ENCODE peak calls at places on chromosomes 13 and 19, in seven cellular contexts. C is neural crest cell; K is stimulated activated CD4-positive, alpha-beta T cell treated with anti-CD3 and anti-CD28 coated beads, Interleukin-12 subunit alpha, Interleukin-12 subunit beta, amount 100 ng/mL, for 4 hours; O is left ventricle myocardium inferior; W is foreskin keratinocyte; E is NCI-H345; L is ovary. D is an unnamed sample.
A peak's percentile ranks its signal among the peaks of the same experiment; 100 is the strongest.

GRCh38 chr19:54551293-54551692 is 22.3 kb upstream of the LILRA2 start:
- DNase-seq in O (no peak), L (no peak), E (no peak), K (no peak), C (no peak), W (no peak), D (no peak)

GRCh38 chr19:19211499-19212432 is at the start of gene NCAN:
- DNase-seq in L (no peak), E (no peak), W (no peak), C (peak; percentile 46), K (no peak), O (no peak), D (no peak)

GRCh38 chr19:3243851-3244700 is 19.6 kb downstream of the CELF5 start:
- DNase-seq in E (no peak), K (peak; percentile 54), C (peak; percentile 75), L (no peak), O (no peak), W (peak; percentile 18), D (no peak)

GRCh38 chr19:48993175-48994034 is at the start of the genes GYS1 and RUVBL2:
- DNase-seq in K (peak; percentile 99), O (peak; percentile 100), W (peak; percentile 99), E (peak; percentile 97), L (peak; percentile 99), C (peak; percentile 98), D (peak; percentile 99)

GRCh38 chr13:114099191-114099590 is 33.2 kb downstream of the RASA3 start:
- DNase-seq in O (peak; percentile 83), E (peak; percentile 35), L (peak; percentile 30), W (no peak), K (no peak), C (no peak), D (no peak)

GRCh38 chr19:9054768-9055167 is 32.1 kb upstream of the OR1M1 start:
- DNase-seq in O (no peak), L (no peak), W (peak; percentile 68), E (no peak), K (no peak), C (no peak), D (no peak)

GRCh38 chr13:59303433-59303832 is 860.3 kb downstream of the DIAPH3 start:
- DNase-seq in C (no peak), K (no peak), E (peak; percentile 30), L (no peak), W (no peak), O (no peak), D (no peak)

GRCh38 chr19:18097217-18097992 is at the start of gene MAST3:
- DNase-seq in C (peak; percentile 71), E (peak; percentile 75), K (peak; percentile 86), W (peak; percentile 53), L (peak; percentile 79), O (peak; percentile 79), D (peak; percentile 20)

GRCh38 chr19:46426035-46426505 is 2.7 kb downstream of the PNMA8C start:
- DNase-seq in W (peak; percentile 19), L (no peak), K (no peak), O (no peak), E (no peak), C (no peak), D (no peak)

GRCh38 chr19:6753178-6754031 is 13.8 kb downstream of the SH2D3A start:
- DNase-seq in E (no peak), C (peak; percentile 63), W (peak; percentile 81), L (peak; percentile 87), O (peak; percentile 78), K (peak; percentile 80), D (no peak)

GRCh38 chr13:63085851-63086250 is 1670.2 kb upstream of the PCDH20 start:
- DNase-seq in K (no peak), W (no peak), E (no peak), O (no peak), L (no peak), C (no peak), D (no peak)

GRCh38 chr13:78131811-78132210 is 213.2 kb upstream of the EDNRB start:
- DNase-seq in K (no peak), C (no peak), L (no peak), O (no peak), W (no peak), E (no peak), D (peak; percentile 9)

GRCh38 chr19:3766520-3766919 is 4.0 kb downstream of the MRPL54 start:
- DNase-seq in E (no peak), O (no peak), C (no peak), W (no peak), L (no peak), K (no peak), D (no peak)

GRCh38 chr19:5011476-5012238 is 42.7 kb downstream of the KDM4B start:
- DNase-seq in C (peak; percentile 34), K (no peak), O (no peak), W (no peak), E (no peak), L (no peak), D (no peak)

GRCh38 chr19:39951686-39952085 is 17.3 kb upstream of the FCGBP start:
- DNase-seq in W (peak; percentile 48), E (no peak), K (no peak), O (no peak), L (no peak), C (no peak), D (no peak)

GRCh38 chr13:63737418-63737817 is 2321.8 kb upstream of the PCDH20 start:
- DNase-seq in K (no peak), L (no peak), E (no peak), O (no peak), C (no peak), W (no peak), D (no peak)

GRCh38 chr19:40530091-40530901 is 46.4 kb upstream of the SHKBP1 start:
- DNase-seq in L (peak; percentile 41), K (peak; percentile 19), E (peak; percentile 90), W (no peak), O (no peak), C (peak; percentile 58), D (peak; percentile 35)